ENCODE peak calls at places on chromosomes 13 and 19, in four cellular contexts. V is tibial artery, T is upper lobe of left lung, P is bronchial epithelial cell. R is an unnamed sample.

GRCh38 chr19:11693505-11694499 is 44.9 kb downstream of the ZNF823 start:
- DNase-seq in V (no peak), T (no peak), P (peak), R (no peak)

GRCh38 chr13:102702965-102703720 is 8.3 kb upstream of the METTL21C start:
- DNase-seq in V (no peak), T (no peak), P (no peak), R (no peak)

GRCh38 chr19:30666301-30666803 is 294.2 kb downstream of the ZNF536 start:
- DNase-seq in V (peak), T (no peak), P (no peak), R (peak)

GRCh38 chr19:23971598-23971997 is 56.9 kb downstream of the ZNF726 start:
- DNase-seq in V (no peak), T (no peak), P (no peak), R (no peak)

GRCh38 chr13:45276887-45277286 is 64.1 kb downstream of the TPT1 start:
- DNase-seq in V (no peak), T (no peak), P (no peak), R (no peak)

GRCh38 chr19:38734426-38735256 is 9.6 kb downstream of the CAPN12 start:
- DNase-seq in V (no peak), T (peak), P (peak), R (no peak)

GRCh38 chr19:1932395-1932794 is 8.6 kb upstream of the CSNK1G2 start:
- DNase-seq in V (no peak), T (no peak), P (no peak), R (no peak)

GRCh38 chr13:112812306-112813034 is 122.6 kb downstream of the ATP11A start:
- DNase-seq in V (no peak), T (no peak), P (no peak), R (peak)

GRCh38 chr13:98534821-98535220 is 42.1 kb downstream of the STK24 start:
- DNase-seq in V (no peak), T (no peak), P (peak), R (no peak)

GRCh38 chr13:23323946-23324709 is 109.4 kb downstream of the SACS start:
- DNase-seq in V (no peak), T (no peak), P (peak), R (no peak)

GRCh38 chr19:48512504-48513288 is 1.1 kb upstream of the LMTK3 start:
- DNase-seq in V (no peak), T (no peak), P (no peak), R (no peak)

GRCh38 chr19:6489278-6490061 is 7.9 kb upstream of the DENND1C start:
- DNase-seq in V (no peak), T (no peak), P (no peak), R (no peak)

GRCh38 chr13:36001561-36001960 is 129.6 kb downstream of the DCLK1 start:
- DNase-seq in V (no peak), T (no peak), P (no peak), R (no peak)

GRCh38 chr19:3506384-3507340 is 551 bp downstream of the FZR1 start:
- DNase-seq in V (peak), T (peak), P (no peak), R (no peak)

GRCh38 chr13:26950968-26951367 is 190.4 kb upstream of the GPR12 start:
- DNase-seq in V (no peak), T (peak), P (no peak), R (no peak)

GRCh38 chr13:81487151-81487550 is 1146.2 kb upstream of the SPRY2 start:
- DNase-seq in V (no peak), T (no peak), P (peak), R (no peak)
- TF ChIP-seq CTCF in V (no peak), T (no peak), P (peak), R (peak)

GRCh38 chr19:32692727-32693061 is 1.1 kb downstream of the NUDT19 start:
- DNase-seq in V (no peak), T (no peak), P (no peak), R (no peak)

GRCh38 chr19:32687681-32688080 is 3.9 kb upstream of the NUDT19 start:
- DNase-seq in V (no peak), T (no peak), P (no peak), R (no peak)

GRCh38 chr19:32688315-32688714 is 3.3 kb upstream of the NUDT19 start:
- DNase-seq in V (peak), T (no peak), P (no peak), R (no peak)

GRCh38 chr19:32691291-32691951 is at the start of gene NUDT19:
- DNase-seq in V (peak), T (peak), P (peak), R (peak)

GRCh38 chr19:32691952-32692726 is 518 bp downstream of the NUDT19 start:
- DNase-seq in V (peak), T (peak), P (peak), R (no peak)
- TF ChIP-seq CTCF in V (no peak), T (no peak), P (no peak), R (no peak)

GRCh38 chr19:51111606-51112005 is 3.4 kb upstream of the CTU1 start:
- DNase-seq in V (no peak), T (no peak), P (no peak), R (no peak)
- TF ChIP-seq CTCF in V (no peak), T (peak), P (peak), R (peak)

GRCh38 chr19:55487884-55488687 is at the start of gene SSC5D:
- DNase-seq in V (no peak), T (no peak), P (no peak), R (no peak)

GRCh38 chr19:55486971-55487883 is 1.0 kb upstream of the SSC5D start:
- DNase-seq in V (peak), T (no peak), P (peak), R (peak)

GRCh38 chr19:55484571-55485438 is at the start of gene NAT14:
- DNase-seq in V (no peak), T (peak), P (no peak), R (peak)

GRCh38 chr19:55485439-55486011 is 537 bp downstream of the NAT14 start:
- DNase-seq in V (no peak), T (peak), P (no peak), R (no peak)

GRCh38 chr19:55486043-55486970 is 1.3 kb downstream of the NAT14 start:
- DNase-seq in V (no peak), T (peak), P (no peak), R (no peak)
- TF ChIP-seq CTCF in V (no peak), T (no peak), P (no peak), R (peak)

GRCh38 chr19:34134190-34135032 is 37.9 kb upstream of the LSM14A start:
- DNase-seq in V (peak), T (peak), P (peak), R (peak)

GRCh38 chr19:34131100-34131499 is 41.2 kb upstream of the LSM14A start:
- DNase-seq in V (no peak), T (no peak), P (no peak), R (no peak)

GRCh38 chr19:34136127-34136526 is 36.2 kb upstream of the LSM14A start:
- DNase-seq in V (no peak), T (no peak), P (no peak), R (no peak)

GRCh38 chr19:34135033-34135370 is 37.3 kb upstream of the LSM14A start:
- DNase-seq in V (no peak), T (no peak), P (no peak), R (no peak)

DNA sequence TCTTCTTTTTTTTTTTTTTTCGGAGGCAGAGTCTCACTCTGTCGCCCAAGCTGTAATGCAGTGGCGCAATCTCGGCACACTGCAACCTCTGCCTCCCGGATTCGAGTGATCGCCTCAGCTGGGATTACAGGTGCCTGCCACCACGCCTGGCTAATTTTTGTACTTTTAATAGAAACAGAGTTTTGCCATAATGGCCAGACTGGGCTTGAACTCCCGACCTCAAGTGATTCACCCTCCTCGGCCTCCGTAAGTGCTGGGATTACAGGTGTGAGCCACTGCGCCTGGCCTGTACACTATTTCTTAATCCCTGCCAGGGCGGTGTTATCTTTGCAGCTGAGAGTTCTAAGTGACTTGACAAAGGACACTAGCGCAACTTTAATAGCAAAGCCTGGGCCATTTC is 36.9 kb upstream of the LSM14A start:
- DNase-seq in V (no peak), T (no peak), P (no peak), R (no peak)
- TF ChIP-seq CTCF in V (no peak), T (no peak), P (no peak), R (no peak)

GRCh38 chr13:42769650-42770049 is 11.7 kb upstream of the FAM216B start:
- DNase-seq in V (no peak), T (no peak), P (no peak), R (no peak)
- TF ChIP-seq CTCF in V (no peak), T (no peak), P (no peak), R (no peak)

GRCh38 chr13:97257800-97258799 is 36.0 kb downstream of the MBNL2 start:
- DNase-seq in V (peak), T (peak), P (peak), R (no peak)
- TF ChIP-seq CTCF in V (no peak), T (no peak), P (no peak), R (no peak)

DNA sequence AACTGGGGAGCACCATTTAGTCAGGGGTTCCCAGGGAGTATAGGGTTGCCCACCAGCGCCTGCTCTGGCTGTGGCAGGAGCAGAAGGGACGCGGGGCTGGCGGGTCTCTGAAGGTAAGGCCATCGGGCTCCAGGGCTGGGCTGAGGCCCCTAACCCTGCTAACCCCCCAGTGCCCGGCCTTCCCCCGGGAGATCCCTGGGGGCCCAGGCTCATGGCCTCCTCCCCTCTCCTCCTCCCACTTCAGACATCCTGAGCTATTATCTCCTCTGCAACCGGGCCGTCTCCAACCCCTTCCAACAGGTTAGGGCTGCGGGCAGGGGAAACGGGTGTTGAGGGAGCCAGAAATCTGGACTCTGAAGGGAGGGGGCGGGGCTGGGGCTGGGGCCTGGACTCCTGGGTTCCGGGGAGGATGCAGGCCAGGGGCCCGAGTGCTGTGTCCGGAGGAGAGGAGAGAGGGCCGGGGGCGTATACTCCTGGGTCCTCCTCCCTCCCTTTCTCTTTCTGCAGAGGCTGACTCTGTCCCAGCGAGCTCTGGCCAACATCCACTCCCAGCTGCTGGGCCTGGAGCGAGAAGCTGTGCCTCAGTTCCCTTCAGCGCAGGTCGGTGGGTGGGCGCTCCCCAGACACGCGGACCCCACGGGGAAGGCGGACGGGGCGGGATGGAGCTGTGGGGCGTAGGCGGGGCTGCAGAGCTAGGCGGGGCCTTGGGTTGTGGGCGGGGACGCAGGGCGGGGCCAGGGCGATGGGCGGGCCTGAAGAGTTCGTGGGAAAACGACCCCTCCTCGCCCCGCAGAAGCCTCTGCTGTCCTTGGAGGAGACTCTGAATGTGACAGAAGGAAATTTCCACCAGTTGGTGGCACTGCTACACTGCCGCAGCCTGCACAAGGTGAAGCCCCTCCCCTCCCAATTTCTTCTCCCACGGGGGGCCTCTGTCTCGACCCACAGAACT is 15.3 kb downstream of the TTYH1 start:
- DNase-seq in V (no peak), T (no peak), P (no peak), R (no peak)
- TF ChIP-seq CTCF in V (no peak), T (no peak), P (peak), R (peak)

DNA sequence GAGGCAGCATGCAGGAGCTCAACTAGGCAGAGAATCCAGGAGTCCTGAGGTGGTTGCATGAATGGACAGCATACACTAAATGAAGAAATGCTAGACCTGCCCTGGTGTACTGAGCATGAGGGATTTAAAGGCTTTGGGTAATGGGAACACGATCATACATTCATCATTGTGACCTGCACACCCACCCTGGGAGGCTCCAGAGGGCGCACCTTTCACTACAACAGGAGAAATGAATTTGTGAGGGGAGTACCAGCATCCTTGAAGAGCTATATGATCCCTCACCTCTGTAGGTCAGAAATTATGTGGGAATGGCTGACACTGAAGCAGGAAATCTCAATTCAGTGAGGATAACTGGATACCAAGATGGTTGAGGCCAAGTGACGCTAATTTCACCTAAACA is 8.9 kb downstream of the KLK2 start:
- DNase-seq in V (no peak), T (no peak), P (no peak), R (no peak)
- TF ChIP-seq CTCF in V (no peak), T (no peak), P (no peak), R (no peak)

GRCh38 chr19:36244066-36244465 is 29.2 kb downstream of the ZNF146 start:
- DNase-seq in V (no peak), T (no peak), P (no peak), R (no peak)
- TF ChIP-seq CTCF in V (no peak), T (no peak), P (no peak), R (no peak)